ENCODE peak calls at places on chromosomes 13 and 19, in ten cellular contexts. P is body of pancreas; D is heart right ventricle; W is B cell; V is thoracic aorta; H is stimulated activated CD4-positive, alpha-beta T cell treated with anti-CD3 and anti-CD28 coated beads, Interleukin-12 subunit alpha, Interleukin-12 subunit beta, amount 100 ng/mL, for 24 hours; K is Daoy; O is activated CD4-positive, alpha-beta memory T cell treated with anti-CD3 and anti-CD28 coated beads for 36 hours; E is adipocyte; I is left ventricle myocardium inferior. F is an unnamed sample.

GRCh38 chr13:114147803-114148520 is 15.5 kb upstream of the RASA3 start:
- DNase-seq in P (no peak), I (no peak), D (no peak), O (no peak), K (no peak), W (peak), V (no peak), H (no peak), E (no peak), F (no peak)

GRCh38 chr19:30873691-30874090 is 475.5 kb downstream of the TSHZ3 start:
- DNase-seq in E (no peak), P (no peak), H (no peak), W (no peak), V (no peak), D (no peak), K (no peak), I (no peak), O (no peak), F (no peak)

GRCh38 chr13:63455938-63456337 is 2040.3 kb upstream of the PCDH20 start:
- DNase-seq in W (no peak), H (no peak), I (no peak), K (no peak), V (no peak), P (no peak), E (no peak), O (no peak), D (no peak), F (peak)

GRCh38 chr13:32036131-32036695 is 4.6 kb downstream of the FRY start:
- DNase-seq in P (no peak), W (no peak), O (no peak), H (no peak), D (no peak), I (no peak), K (no peak), V (no peak), E (no peak), F (no peak)

GRCh38 chr19:44202974-44203373 is 9.4 kb upstream of the ZNF227 start:
- DNase-seq in K (no peak), P (no peak), V (no peak), I (no peak), D (no peak), H (no peak), E (no peak), O (no peak), W (no peak), F (no peak)

GRCh38 chr19:10191347-10191746 is 3.4 kb downstream of the DNMT1 start:
- DNase-seq in V (no peak), K (peak), I (no peak), O (no peak), P (no peak), D (no peak), H (no peak), W (no peak), E (peak), F (peak)

GRCh38 chr19:43468354-43469159 is 3.1 kb upstream of the LYPD3 start:
- DNase-seq in V (no peak), H (no peak), O (no peak), W (no peak), P (no peak), D (no peak), K (no peak), E (no peak), I (no peak), F (no peak)

GRCh38 chr13:26362261-26362660 is 108.3 kb downstream of the CDK8 start:
- DNase-seq in K (no peak), W (no peak), H (no peak), D (no peak), P (no peak), O (no peak), E (no peak), I (no peak), V (no peak), F (no peak)

GRCh38 chr19:28727133-28727834 is 485.7 kb downstream of the UQCRFS1 start:
- DNase-seq in V (no peak), E (peak), K (peak), P (peak), H (no peak), W (no peak), I (no peak), O (peak), D (peak), F (no peak)

GRCh38 chr13:82467626-82468025 is 1414.6 kb downstream of the SLITRK1 start:
- DNase-seq in V (no peak), H (no peak), K (no peak), O (no peak), P (no peak), I (no peak), D (no peak), W (no peak), E (no peak), F (no peak)

GRCh38 chr13:84574851-84575250 is 692.6 kb upstream of the SLITRK1 start:
- DNase-seq in V (no peak), P (no peak), D (no peak), E (peak), K (no peak), W (no peak), O (no peak), I (no peak), H (no peak), F (peak)

GRCh38 chr19:10712754-10713153 is 5.1 kb upstream of the DNM2 start:
- DNase-seq in I (no peak), V (no peak), W (peak), D (no peak), O (no peak), P (no peak), E (no peak), H (no peak), K (no peak), F (no peak)

GRCh38 chr19:3977242-3978143 is 6.6 kb upstream of the DAPK3 start:
- DNase-seq in K (peak), I (no peak), D (no peak), O (no peak), H (no peak), V (no peak), W (peak), P (no peak), E (no peak), F (no peak)

GRCh38 chr13:66888698-66889097 is 341.4 kb downstream of the PCDH9 start:
- DNase-seq in O (no peak), V (no peak), K (no peak), I (no peak), D (no peak), H (no peak), P (no peak), W (no peak), E (peak), F (no peak)

GRCh38 chr19:35860818-35861639 is 4.3 kb downstream of the KIRREL2 start:
- DNase-seq in P (no peak), D (no peak), I (no peak), E (no peak), K (no peak), H (no peak), O (no peak), V (no peak), W (no peak), F (no peak)

GRCh38 chr13:27005556-27005955 is 166.1 kb downstream of the USP12 start:
- DNase-seq in V (no peak), W (no peak), D (no peak), K (peak), I (no peak), O (no peak), H (no peak), P (peak), E (no peak), F (no peak)

GRCh38 chr19:48926909-48927308 is 6.6 kb upstream of the DHDH start:
- DNase-seq in O (peak), H (no peak), D (no peak), W (no peak), I (no peak), E (peak), K (peak), V (peak), P (peak), F (no peak)

GRCh38 chr19:15436012-15436825 is 13.5 kb downstream of the WIZ start:
- DNase-seq in P (no peak), D (no peak), E (no peak), I (no peak), V (no peak), O (peak), H (no peak), K (no peak), W (no peak), F (no peak)

GRCh38 chr13:75365724-75366173 is 116.2 kb downstream of the TBC1D4 start:
- DNase-seq in E (peak), H (no peak), O (peak), P (no peak), I (no peak), V (no peak), W (no peak), D (no peak), K (peak), F (no peak)

GRCh38 chr13:33092422-33092987 is 76.3 kb downstream of the KL start:
- DNase-seq in E (no peak), H (no peak), V (no peak), W (no peak), I (no peak), P (no peak), O (no peak), D (no peak), K (peak), F (no peak)

GRCh38 chr19:18173054-18173571 is 500 bp upstream of the IFI30 start:
- DNase-seq in I (peak), E (no peak), V (no peak), D (no peak), P (no peak), W (peak), O (no peak), K (peak), H (no peak), F (no peak)

GRCh38 chr13:25525884-25526283 is 154.1 kb downstream of the ATP8A2 start:
- DNase-seq in V (no peak), D (no peak), P (no peak), O (no peak), I (no peak), E (no peak), H (no peak), W (no peak), K (no peak), F (no peak)

GRCh38 chr19:19420570-19421301 is 15.3 kb downstream of the GATAD2A start:
- DNase-seq in E (no peak), D (no peak), H (no peak), V (no peak), P (no peak), K (peak), W (no peak), O (peak), I (no peak), F (no peak)

GRCh38 chr19:4742717-4743646 is 19.3 kb upstream of the DPP9 start:
- DNase-seq in I (no peak), H (no peak), K (no peak), W (no peak), O (no peak), D (no peak), P (peak), V (no peak), E (no peak), F (no peak)

GRCh38 chr19:49427855-49428546 is 2.8 kb downstream of the GFY start:
- DNase-seq in H (no peak), P (peak), V (no peak), I (no peak), D (no peak), K (peak), E (no peak), W (peak), O (peak), F (no peak)

GRCh38 chr19:29804493-29804892 is 7.3 kb upstream of the CCNE1 start:
- DNase-seq in V (no peak), K (no peak), P (no peak), O (peak), W (no peak), D (no peak), H (no peak), E (no peak), I (no peak), F (no peak)

GRCh38 chr19:9936151-9937000 is at the start of gene OLFM2:
- DNase-seq in O (no peak), H (no peak), E (peak), W (peak), K (peak), V (no peak), I (peak), D (peak), P (peak), F (no peak)

GRCh38 chr19:43596842-43597461 is 557 bp downstream of the ZNF576 start:
- DNase-seq in E (peak), K (no peak), P (no peak), O (peak), V (no peak), D (no peak), W (no peak), I (no peak), H (no peak), F (no peak)

GRCh38 chr13:111179908-111180756 is 65.0 kb downstream of the ARHGEF7 start:
- DNase-seq in D (no peak), K (no peak), I (no peak), O (peak), P (no peak), H (no peak), W (no peak), V (no peak), E (peak), F (no peak)

GRCh38 chr19:5153601-5154128 is 184.8 kb downstream of the KDM4B start:
- DNase-seq in I (no peak), D (no peak), V (no peak), O (no peak), K (no peak), E (no peak), P (no peak), H (no peak), W (peak), F (no peak)

GRCh38 chr19:31715249-31715944 is 366.2 kb upstream of the TSHZ3 start:
- DNase-seq in E (no peak), D (no peak), K (peak), I (no peak), P (no peak), W (no peak), V (no peak), O (no peak), H (no peak), F (no peak)

GRCh38 chr19:37999309-38000213 is 92.6 kb downstream of the SIPA1L3 start:
- DNase-seq in E (peak), O (no peak), D (peak), V (no peak), W (no peak), P (no peak), I (peak), K (peak), H (no peak), F (no peak)

GRCh38 chr19:11379857-11380350 is 4.2 kb downstream of the EPOR start:
- DNase-seq in E (no peak), D (no peak), O (no peak), K (no peak), I (no peak), P (no peak), W (no peak), H (no peak), V (no peak), F (no peak)